ENCODE peak calls at places on chromosomes 16 and 17, in nine cellular contexts. Q, V, G, E, J, Y, Z, F and H are unnamed samples.

GRCh38 chr16:25020112-25020591 is 5.0 kb upstream of the ARHGAP17 start:
- DNase-seq in Q (no peak), V (no peak), G (no peak), E (no peak), J (peak), Y (no peak), Z (no peak), F (no peak), H (peak)

GRCh38 chr17:55454906-55455474 is 33.4 kb upstream of the MMD start:
- DNase-seq in Q (peak), V (no peak), G (no peak), E (no peak), J (no peak), Y (no peak), Z (peak), F (no peak), H (peak)

GRCh38 chr17:17398188-17398927 is 78.4 kb upstream of the MED9 start:
- DNase-seq in Q (peak), V (no peak), G (peak), E (peak), J (no peak), Y (peak), Z (no peak), F (no peak), H (peak)

GRCh38 chr16:28834349-28834748 is 11.6 kb downstream of the ATXN2L start:
- DNase-seq in Q (no peak), V (no peak), G (no peak), E (no peak), J (no peak), Y (no peak), Z (no peak), F (no peak), H (no peak)

GRCh38 chr17:47652570-47652969 is 2.9 kb downstream of the KPNB1 start:
- DNase-seq in Q (peak), V (no peak), G (no peak), E (no peak), J (no peak), Y (no peak), Z (no peak), F (no peak), H (peak)

GRCh38 chr16:27449434-27450188 is 47.6 kb downstream of the IL21R start:
- DNase-seq in Q (no peak), V (no peak), G (no peak), E (no peak), J (peak), Y (no peak), Z (no peak), F (no peak), H (no peak)

GRCh38 chr17:58375216-58375615 is 23.2 kb upstream of the SUPT4H1 start:
- DNase-seq in Q (no peak), V (no peak), G (no peak), E (no peak), J (no peak), Y (no peak), Z (no peak), F (no peak), H (no peak)

GRCh38 chr17:19570497-19571151 is 37.0 kb downstream of the SLC47A1 start:
- DNase-seq in Q (no peak), V (no peak), G (no peak), E (no peak), J (no peak), Y (no peak), Z (no peak), F (no peak), H (no peak)

GRCh38 chr16:55515110-55515509 is 6.2 kb downstream of the LPCAT2 start:
- DNase-seq in Q (peak), V (no peak), G (no peak), E (no peak), J (no peak), Y (no peak), Z (peak), F (no peak), H (no peak)

GRCh38 chr17:75875182-75875939 is 3.0 kb downstream of the TRIM47 start:
- DNase-seq in Q (no peak), V (peak), G (peak), E (no peak), J (no peak), Y (no peak), Z (no peak), F (no peak), H (no peak)

GRCh38 chr16:4828567-4829320 is 18.3 kb downstream of the GLYR1 start:
- DNase-seq in Q (no peak), V (no peak), G (no peak), E (no peak), J (no peak), Y (no peak), Z (no peak), F (peak), H (no peak)

GRCh38 chr17:17494499-17495447 is 1.4 kb downstream of the RASD1 start:
- DNase-seq in Q (peak), V (no peak), G (peak), E (peak), J (peak), Y (peak), Z (peak), F (peak), H (no peak)

GRCh38 chr17:42846594-42847280 is 2.4 kb downstream of the AOC2 start:
- DNase-seq in Q (peak), V (no peak), G (peak), E (no peak), J (no peak), Y (peak), Z (no peak), F (no peak), H (peak)

GRCh38 chr17:75843577-75844529 is at the start of gene UNC13D:
- DNase-seq in Q (no peak), V (peak), G (no peak), E (no peak), J (peak), Y (no peak), Z (no peak), F (no peak), H (no peak)

GRCh38 chr17:82384730-82385429 is 13.3 kb downstream of the UTS2R start:
- DNase-seq in Q (peak), V (peak), G (peak), E (no peak), J (no peak), Y (peak), Z (peak), F (peak), H (peak)

GRCh38 chr16:6165330-6165984 is 1067.9 kb upstream of the EEF2KMT start:
- DNase-seq in Q (no peak), V (peak), G (no peak), E (no peak), J (no peak), Y (no peak), Z (no peak), F (no peak), H (no peak)

GRCh38 chr17:45851464-45851863 is 6.8 kb downstream of the SPPL2C start:
- DNase-seq in Q (no peak), V (no peak), G (no peak), E (no peak), J (no peak), Y (no peak), Z (no peak), F (no peak), H (no peak)

GRCh38 chr16:81214745-81215166 is 23.7 kb upstream of the BCO1 start:
- DNase-seq in Q (no peak), V (no peak), G (no peak), E (no peak), J (peak), Y (no peak), Z (peak), F (no peak), H (peak)

GRCh38 chr16:87129771-87130170 is 187.4 kb downstream of the C16orf95 start:
- DNase-seq in Q (peak), V (no peak), G (no peak), E (no peak), J (no peak), Y (no peak), Z (peak), F (no peak), H (peak)

GRCh38 chr17:12348476-12348875 is 317.2 kb upstream of the MYOCD start:
- DNase-seq in Q (peak), V (no peak), G (no peak), E (no peak), J (no peak), Y (no peak), Z (no peak), F (no peak), H (no peak)

GRCh38 chr16:4113358-4114256 is 2.6 kb downstream of the ADCY9 start:
- DNase-seq in Q (no peak), V (no peak), G (no peak), E (no peak), J (no peak), Y (no peak), Z (no peak), F (no peak), H (peak)

GRCh38 chr17:63775420-63775819 is 1.4 kb downstream of the DDX42 start:
- DNase-seq in Q (no peak), V (peak), G (no peak), E (no peak), J (no peak), Y (no peak), Z (no peak), F (no peak), H (peak)

GRCh38 chr16:87721622-87722565 is 43.9 kb downstream of the KLHDC4 start:
- DNase-seq in Q (no peak), V (no peak), G (no peak), E (no peak), J (no peak), Y (no peak), Z (no peak), F (no peak), H (no peak)

GRCh38 chr16:50303605-50304466 is 37.5 kb downstream of the ADCY7 start:
- DNase-seq in Q (no peak), V (peak), G (peak), E (no peak), J (no peak), Y (no peak), Z (peak), F (peak), H (no peak)

GRCh38 chr17:49344914-49345313 is 17.1 kb downstream of the ZNF652 start:
- DNase-seq in Q (peak), V (no peak), G (no peak), E (no peak), J (no peak), Y (no peak), Z (no peak), F (no peak), H (peak)

GRCh38 chr17:32783602-32784001 is 93.3 kb downstream of the MYO1D start:
- DNase-seq in Q (peak), V (peak), G (no peak), E (no peak), J (peak), Y (no peak), Z (peak), F (no peak), H (peak)

GRCh38 chr17:71726320-71726719 is 394.5 kb upstream of the SOX9 start:
- DNase-seq in Q (no peak), V (no peak), G (no peak), E (no peak), J (no peak), Y (no peak), Z (no peak), F (no peak), H (no peak)

DNA sequence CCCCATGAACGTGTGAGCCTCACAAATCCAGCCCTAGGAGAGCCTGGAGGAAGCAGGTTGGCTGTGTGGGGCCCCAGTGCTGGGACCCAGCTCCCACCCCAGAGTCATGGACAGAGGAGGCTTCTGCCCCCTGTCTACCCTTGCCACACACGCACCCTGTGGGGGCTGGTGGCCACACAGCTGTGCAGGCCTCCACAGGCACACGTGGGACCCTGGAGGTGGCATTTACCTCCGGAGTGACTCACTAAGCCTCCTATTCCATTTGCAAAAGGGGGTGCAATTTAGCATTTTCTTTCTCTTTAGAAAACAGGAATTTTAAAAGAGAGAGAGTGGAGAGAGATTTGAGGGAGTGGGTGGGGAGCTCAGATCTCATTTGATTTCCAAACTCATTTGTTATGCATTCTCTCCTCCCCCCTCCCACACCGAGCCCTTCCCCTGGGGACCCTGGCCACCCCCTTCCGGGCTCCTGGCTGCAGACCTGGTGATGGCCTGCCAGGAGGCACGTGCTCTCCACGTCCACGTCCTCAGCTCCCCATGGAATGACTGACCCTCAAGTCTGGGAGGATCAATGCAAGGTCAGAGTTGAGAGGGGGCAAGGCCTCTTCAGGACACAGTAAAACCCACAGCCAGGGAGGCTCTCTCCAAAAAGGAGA is 6.8 kb downstream of the PITPNM3 start:
- DNase-seq in Q (no peak), V (no peak), G (no peak), E (no peak), J (no peak), Y (no peak), Z (no peak), F (no peak), H (no peak)
- TF ChIP-seq CTCF in Q (no peak), V (no peak), G (no peak), E (no peak), J (no peak), Y (no peak), Z (no peak), F (no peak), H (no peak)

DNA sequence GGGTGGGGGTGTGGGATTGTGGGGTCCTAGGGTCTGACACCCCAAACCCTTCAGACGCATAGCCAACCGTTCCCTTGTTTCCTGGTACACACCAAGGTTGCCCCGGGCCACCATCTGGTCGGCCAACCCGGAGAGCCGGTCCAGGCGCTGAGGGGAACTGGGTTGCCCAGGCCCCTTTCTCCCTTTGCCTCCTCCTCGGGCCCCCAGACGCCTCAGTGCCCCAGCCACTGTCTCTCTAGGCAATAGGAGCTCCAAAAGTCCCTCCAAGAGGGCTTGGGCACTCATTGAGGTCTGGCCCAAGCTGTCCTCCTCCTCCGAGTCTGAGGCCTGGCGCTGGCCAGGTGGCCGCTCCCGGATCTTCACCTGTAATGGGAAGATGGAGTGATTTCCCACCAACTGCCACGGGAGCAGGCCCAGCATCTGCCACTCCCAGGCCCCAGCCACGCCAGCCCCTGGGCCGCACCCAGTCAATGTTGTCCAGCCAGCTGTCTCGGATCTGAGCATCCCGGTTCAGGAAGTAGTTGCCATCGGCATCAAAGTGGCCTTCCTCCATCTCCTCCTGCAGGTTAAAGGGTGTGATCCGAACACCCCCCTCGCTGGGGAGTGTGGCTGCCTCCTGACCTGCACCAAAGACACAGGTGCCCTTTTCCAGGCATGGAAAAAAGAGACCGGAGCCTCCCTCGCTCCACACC is 1.5 kb downstream of the CD2BP2 start:
- DNase-seq in Q (no peak), V (no peak), G (no peak), E (no peak), J (no peak), Y (no peak), Z (no peak), F (no peak), H (no peak)
- H3K4me3 ChIP-seq in Q (peak), V (peak), G (no peak), E (no peak), J (no peak), Y (peak), Z (no peak), F (peak), H (peak)

DNA sequence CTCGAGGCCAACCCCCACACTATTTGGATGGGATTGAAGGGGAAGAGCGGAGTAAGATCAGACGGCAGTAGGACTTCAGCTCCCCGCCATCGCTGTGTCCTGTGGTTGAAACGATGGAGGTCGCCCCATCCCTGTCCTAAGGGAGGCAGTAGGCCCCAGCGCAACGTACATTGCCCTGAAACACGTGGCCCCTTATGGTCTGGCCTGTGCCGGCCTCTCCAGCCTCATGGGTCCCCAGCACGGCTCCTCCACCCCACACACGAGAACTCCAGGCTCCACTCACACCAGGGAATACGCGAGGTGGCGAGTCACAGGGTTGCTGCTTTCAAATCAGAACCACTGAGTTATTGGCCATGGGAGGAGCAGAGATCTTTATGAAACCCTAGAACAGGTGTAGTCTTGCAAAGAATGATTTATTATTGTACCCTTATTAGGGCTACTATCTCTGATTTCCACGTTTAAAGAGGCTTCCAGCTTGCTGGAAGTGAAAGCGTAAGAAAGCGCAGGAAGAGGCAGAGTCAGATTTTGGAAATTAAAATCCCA is 669 bp upstream of the DCTPP1 start:
- DNase-seq in Q (peak), V (peak), G (no peak), E (no peak), J (no peak), Y (peak), Z (no peak), F (no peak), H (no peak)
- TF ChIP-seq CTCF in Q (no peak), V (no peak), G (no peak), E (no peak), J (no peak), Y (no peak), Z (no peak), F (no peak), H (no peak)

GRCh38 chr17:68103148-68103547 is 67.6 kb downstream of the KPNA2 start:
- DNase-seq in Q (no peak), V (peak), G (no peak), E (no peak), J (no peak), Y (no peak), Z (no peak), F (no peak), H (peak)
- H3K4me3 ChIP-seq in Q (no peak), V (peak), G (peak), E (peak), J (no peak), Y (peak), Z (no peak), F (peak), H (peak)

GRCh38 chr17:74435775-74436359 is 4.0 kb downstream of the GPRC5C start:
- DNase-seq in Q (no peak), V (no peak), G (no peak), E (no peak), J (no peak), Y (no peak), Z (no peak), F (no peak), H (no peak)

GRCh38 chr17:74432484-74433391 is 850 bp downstream of the GPRC5C start:
- DNase-seq in Q (no peak), V (no peak), G (no peak), E (no peak), J (no peak), Y (no peak), Z (no peak), F (no peak), H (no peak)

GRCh38 chr17:74431568-74432483 is at the start of gene GPRC5C:
- DNase-seq in Q (peak), V (peak), G (peak), E (peak), J (peak), Y (peak), Z (no peak), F (peak), H (peak)

GRCh38 chr17:74430706-74431567 is 951 bp upstream of the GPRC5C start:
- DNase-seq in Q (peak), V (peak), G (peak), E (peak), J (peak), Y (peak), Z (peak), F (peak), H (peak)

GRCh38 chr17:74433421-74434121 is 1.7 kb downstream of the GPRC5C start:
- DNase-seq in Q (peak), V (no peak), G (no peak), E (no peak), J (no peak), Y (no peak), Z (no peak), F (no peak), H (no peak)
- TF ChIP-seq CTCF in Q (peak), V (no peak), G (peak), E (no peak), J (no peak), Y (no peak), Z (no peak), F (no peak), H (no peak)

DNA sequence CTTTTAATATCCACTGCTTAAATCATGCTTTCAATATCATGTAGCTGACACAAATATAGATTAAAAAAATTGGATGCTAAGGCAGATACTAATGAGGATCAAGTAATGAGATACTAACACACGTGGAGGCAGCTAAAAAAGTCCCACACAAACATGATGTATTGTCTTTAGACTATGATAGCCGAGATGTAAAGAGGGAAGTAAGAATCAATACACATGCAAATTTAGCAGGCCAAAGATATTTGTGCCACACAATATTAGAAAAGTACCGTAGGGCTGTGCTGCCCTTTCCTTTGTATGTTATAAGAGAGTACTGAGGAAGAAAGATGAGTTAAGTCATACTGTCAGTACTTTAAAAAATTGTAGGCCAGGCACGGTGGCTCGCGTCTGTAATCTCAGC is 51.4 kb upstream of the STAC2 start:
- DNase-seq in Q (no peak), V (no peak), G (no peak), E (no peak), J (peak), Y (no peak), Z (no peak), F (no peak), H (no peak)
- H3K4me3 ChIP-seq in Q (no peak), V (no peak), G (no peak), E (no peak), J (no peak), Y (no peak), Z (no peak), F (no peak), H (no peak)

DNA sequence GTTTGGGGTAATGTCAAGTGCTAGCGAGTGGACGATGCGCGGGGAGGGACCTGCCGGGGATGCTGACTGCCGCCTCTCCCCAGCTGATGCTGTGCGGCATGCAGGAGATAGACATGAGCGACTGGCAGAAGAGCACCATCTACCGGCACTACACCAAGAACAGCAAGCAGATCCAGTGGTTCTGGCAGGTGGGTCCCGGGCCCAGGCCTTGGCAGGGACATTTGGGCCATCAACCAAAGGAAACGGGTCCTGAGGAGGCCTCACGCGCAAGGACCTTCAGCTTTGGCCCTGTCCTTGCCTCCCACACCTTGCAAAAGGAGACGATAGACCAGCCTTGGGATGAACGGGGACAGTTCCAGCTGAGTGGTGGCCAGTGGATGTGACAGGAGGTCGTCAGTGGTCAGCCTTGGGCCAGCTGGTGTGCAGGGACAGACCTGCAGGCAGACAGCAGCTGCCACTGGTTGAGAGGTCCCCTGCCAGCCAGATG is 13.6 kb upstream of the CLEC18A start:
- DNase-seq in Q (no peak), V (peak), G (no peak), E (no peak), J (no peak), Y (no peak), Z (no peak), F (no peak), H (no peak)
- TF ChIP-seq CTCF in Q (peak), V (peak), G (no peak), E (no peak), J (no peak), Y (no peak), Z (peak), F (no peak), H (peak)